ENCODE peak calls at places on chromosomes 4 and X, in five cellular contexts. R is lung; H is astrocyte of the spinal cord; A is CD8-positive, alpha-beta memory T cell; P is HCT116. X is an unnamed sample.

GRCh38 chrX:70675284-70675683 is 230.6 kb downstream of the DLG3 start:
- DNase-seq in R (no peak), A (no peak), P (no peak), H (no peak), X (no peak)

GRCh38 chr4:25233737-25234389 is at the start of gene PI4K2B:
- DNase-seq in R (peak; percentile 89), A (peak; percentile 93), P (peak; percentile 76), H (peak; percentile 79), X (peak; percentile 76)

GRCh38 chr4:56671373-56671772 is 9.7 kb downstream of the HOPX start:
- DNase-seq in A (no peak), R (no peak), P (no peak), H (no peak), X (no peak)

GRCh38 chr4:130668859-130669258 is 1572.9 kb downstream of the C4orf33 start:
- DNase-seq in A (no peak), R (no peak), P (no peak), H (no peak), X (no peak)

GRCh38 chr4:92170340-92170739 is 133.4 kb upstream of the GRID2 start:
- DNase-seq in A (no peak), H (no peak), P (no peak), R (no peak), X (no peak)

GRCh38 chr4:3475041-3475712 is 12.1 kb downstream of the DOK7 start:
- DNase-seq in P (no peak), R (no peak), H (no peak), A (no peak), X (no peak)

GRCh38 chr4:152619556-152619955 is 60.2 kb downstream of the TMEM154 start:
- DNase-seq in A (no peak), H (no peak), R (no peak), P (no peak), X (no peak)

GRCh38 chr4:150178161-150178560 is 99.9 kb downstream of the DCLK2 start:
- DNase-seq in H (peak; percentile 56), P (no peak), A (no peak), R (no peak), X (no peak)

GRCh38 chrX:40169193-40170086 is 71.7 kb upstream of the BCOR start:
- DNase-seq in R (no peak), H (peak; percentile 81), A (peak; percentile 57), P (peak; percentile 78), X (no peak)

GRCh38 chrX:18288716-18289115 is 65.8 kb downstream of the SCML2 start:
- DNase-seq in H (no peak), R (no peak), A (no peak), P (no peak), X (no peak)

GRCh38 chr4:47038263-47038662 is 6.9 kb downstream of the GABRB1 start:
- DNase-seq in P (no peak), H (no peak), R (no peak), A (no peak), X (no peak)

GRCh38 chr4:10730019-10730418 is 45.5 kb upstream of the CLNK start:
- DNase-seq in R (no peak), P (no peak), H (no peak), A (no peak), X (no peak)

GRCh38 chr4:54971474-54971950 is 153.9 kb downstream of the KDR start:
- DNase-seq in A (no peak), R (no peak), P (peak; percentile 53), H (peak; percentile 74), X (peak; percentile 74)

GRCh38 chr4:141375855-141376254 is 155.2 kb downstream of the ZNF330 start:
- DNase-seq in H (peak; percentile 81), R (peak; percentile 31), P (peak; percentile 65), A (no peak), X (peak; percentile 78)

GRCh38 chr4:101366331-101366730 is 19.0 kb upstream of the PPP3CA start:
- DNase-seq in A (no peak), P (no peak), H (no peak), R (no peak), X (no peak)

GRCh38 chrX:148567229-148567628 is 66.8 kb downstream of the AFF2 start:
- DNase-seq in H (peak; percentile 66), A (no peak), P (no peak), R (no peak), X (peak; percentile 7)

GRCh38 chr4:153661215-153661822 is 22.8 kb upstream of the TLR2 start:
- DNase-seq in P (no peak), A (no peak), R (no peak), H (no peak), X (peak; percentile 46)

GRCh38 chrX:68808686-68809357 is 20.0 kb upstream of the EFNB1 start:
- DNase-seq in P (peak; percentile 8), A (no peak), H (peak; percentile 7), R (no peak), X (no peak)

GRCh38 chrX:23327104-23327503 is 7.5 kb upstream of the PTCHD1 start:
- DNase-seq in A (no peak), P (no peak), H (no peak), R (no peak), X (no peak)

GRCh38 chr4:96913437-96914075 is 1073.7 kb downstream of the PDHA2 start:
- DNase-seq in R (no peak), P (no peak), H (peak; percentile 9), A (no peak), X (no peak)

GRCh38 chr4:112061418-112061817 is 83.8 kb upstream of the FAM241A start:
- DNase-seq in R (no peak), A (no peak), H (no peak), P (no peak), X (no peak)

GRCh38 chrX:131752493-131753198 is 208.8 kb downstream of the OR13H1 start:
- DNase-seq in P (no peak), R (peak; percentile 86), H (peak; percentile 88), A (no peak), X (no peak)

DNA sequence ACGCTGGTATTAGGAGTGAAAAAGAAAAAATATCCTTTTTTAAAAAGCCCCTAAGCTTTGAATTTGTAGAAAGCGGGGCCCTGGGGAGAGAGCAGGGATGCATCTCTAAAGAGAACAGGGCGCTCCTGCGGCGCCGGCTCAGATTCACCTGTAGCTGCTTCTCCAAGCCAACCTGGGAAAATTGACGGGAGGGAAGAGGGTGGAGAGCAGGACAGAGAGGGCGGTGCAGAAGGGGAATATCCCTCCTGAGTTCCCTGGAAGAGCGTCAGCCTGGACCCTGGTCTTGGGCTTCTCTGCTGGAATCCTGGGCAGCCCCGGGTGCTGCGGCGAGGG is 776 bp upstream of the SOWAHD start:
- DNase-seq in R (no peak), A (no peak), P (no peak), H (no peak), X (no peak)
- H3K4me3 ChIP-seq in R (peak overlapping the region; percentile 12), A (no peak overlapping the region), P (peak overlapping the region; percentile 60), H (no peak overlapping the region), X (no peak overlapping the region)

GRCh38 chr4:73868206-73869129 is 725 bp upstream of the CXCL1 start:
- DNase-seq in R (no peak), P (no peak), A (no peak), H (peak; percentile 54), X (no peak)

GRCh38 chr4:73869130-73870055 is at the start of gene CXCL1:
- DNase-seq in H (peak; percentile 50), A (no peak), P (no peak), R (peak; percentile 35), X (no peak)

GRCh38 chr4:73871911-73872310 is 2.7 kb downstream of the CXCL1 start:
- DNase-seq in R (no peak), A (no peak), H (peak; percentile 13), P (no peak), X (no peak)

GRCh38 chr4:73870778-73871177 is 1.6 kb downstream of the CXCL1 start:
- DNase-seq in P (no peak), R (no peak), H (no peak), A (no peak), X (peak; percentile 43)

DNA sequence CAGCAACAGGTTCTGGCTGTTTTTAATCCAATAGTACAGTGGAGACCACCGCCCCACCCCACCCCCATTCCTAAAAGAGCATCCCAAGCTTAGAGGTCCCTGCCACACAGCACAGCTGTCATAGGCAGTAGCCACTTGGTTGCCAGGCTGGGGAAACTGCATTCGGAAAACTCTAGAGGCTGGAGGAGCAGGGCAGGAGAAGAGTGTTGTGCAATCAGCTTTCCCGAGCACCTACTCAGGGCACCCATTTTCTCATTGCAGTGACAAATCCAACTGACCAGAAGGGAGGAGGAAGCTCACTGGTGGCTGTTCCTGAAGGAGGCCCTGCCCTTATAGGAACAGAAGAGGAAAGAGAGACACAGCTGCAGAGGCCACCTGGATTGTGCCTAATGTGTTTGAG is 1.1 kb downstream of the CXCL1 start:
- DNase-seq in P (no peak), R (peak; percentile 68), H (no peak), A (no peak), X (no peak)
- H3K4me3 ChIP-seq in P (no peak overlapping the region), R (no peak overlapping the region), H (peak overlapping the region; percentile 63), A (no peak overlapping the region), X (peak overlapping the region; percentile 67)

GRCh38 chr4:125387770-125388169 is 73.0 kb downstream of the FAT4 start:
- DNase-seq in R (no peak), H (peak; percentile 13), A (no peak), P (no peak), X (peak; percentile 17)

GRCh38 chr4:125388653-125389052 is 73.9 kb downstream of the FAT4 start:
- DNase-seq in H (peak; percentile 72), P (no peak), A (no peak), R (no peak), X (peak; percentile 62)

GRCh38 chr4:125389713-125390112 is 75.0 kb downstream of the FAT4 start:
- DNase-seq in A (no peak), H (peak; percentile 93), R (no peak), P (no peak), X (peak; percentile 87)

GRCh38 chr4:125390727-125391126 is 76.0 kb downstream of the FAT4 start:
- DNase-seq in P (no peak), H (no peak), A (no peak), R (no peak), X (no peak)

GRCh38 chr4:125390126-125390525 is 75.4 kb downstream of the FAT4 start:
- DNase-seq in P (no peak), A (no peak), H (peak; percentile 86), R (no peak), X (peak; percentile 78)
- H3K4me3 ChIP-seq in P (no peak overlapping the region), A (no peak overlapping the region), H (no peak overlapping the region), R (no peak overlapping the region), X (no peak overlapping the region)

GRCh38 chr4:168560835-168561210 is 64.0 kb downstream of the PALLD start:
- DNase-seq in P (no peak), A (no peak), R (no peak), H (no peak), X (no peak)
- H3K4me3 ChIP-seq in P (no peak overlapping the region), A (no peak overlapping the region), R (no peak overlapping the region), H (no peak overlapping the region), X (no peak overlapping the region)

GRCh38 chrX:140712413-140713173 is 3.0 kb downstream of the LINC00632 start:
- DNase-seq in P (no peak), A (peak; percentile 1), H (peak; percentile 82), R (peak; percentile 45), X (no peak)
- H3K4me3 ChIP-seq in P (no peak overlapping the region), A (no peak overlapping the region), H (peak overlapping the region; percentile 28), R (no peak overlapping the region), X (no peak overlapping the region)

GRCh38 chrX:142186103-142186502 is 19.0 kb downstream of the MAGEC2 start:
- DNase-seq in H (no peak), P (no peak), A (no peak), R (no peak), X (no peak)

GRCh38 chrX:142184756-142185602 is 20.1 kb downstream of the MAGEC2 start:
- DNase-seq in P (no peak), A (no peak), R (no peak), H (no peak), X (no peak)
- H3K4me3 ChIP-seq in P (no peak overlapping the region), A (no peak overlapping the region), R (no peak overlapping the region), H (no peak overlapping the region), X (no peak overlapping the region)

GRCh38 chrX:34655496-34656258 is 1.4 kb downstream of the TMEM47 start:
- DNase-seq in A (no peak), P (no peak), H (peak; percentile 35), R (no peak), X (no peak)
- H3K4me3 ChIP-seq in A (no peak overlapping the region), P (no peak overlapping the region), H (peak overlapping the region; percentile 70), R (peak overlapping the region; percentile 56), X (peak overlapping the region; percentile 71)

X was measured in foreskin fibroblast.